ENCODE peak calls at places on chromosomes 7 and 10, in seven cellular contexts. W, Q, K, U, S, I and Y are unnamed samples.

GRCh38 chr10:107025676-107026075 is 138.8 kb downstream of the SORCS1 start:
- DNase-seq in W (no peak), Q (no peak), U (no peak), I (peak), S (no peak), K (no peak), Y (no peak)

GRCh38 chr7:1663243-1663642 is 6.8 kb upstream of the ELFN1 start:
- DNase-seq in U (no peak), K (no peak), I (peak), Q (peak), W (no peak), S (peak), Y (peak)

GRCh38 chr10:14904864-14905263 is 26.2 kb downstream of the SUV39H2 start:
- DNase-seq in I (no peak), K (no peak), Q (no peak), U (no peak), W (no peak), S (no peak), Y (no peak)

GRCh38 chr7:74516214-74516613 is 62.5 kb downstream of the GTF2IRD1 start:
- DNase-seq in I (no peak), W (no peak), S (no peak), Q (no peak), K (no peak), U (no peak), Y (no peak)

GRCh38 chr10:128096486-128097199 is 29.6 kb downstream of the MKI67 start:
- DNase-seq in S (no peak), U (no peak), W (no peak), I (no peak), Q (no peak), K (no peak), Y (no peak)

GRCh38 chr10:32751582-32751981 is 206.4 kb downstream of the ITGB1 start:
- DNase-seq in W (no peak), U (no peak), I (no peak), K (no peak), S (no peak), Q (no peak), Y (no peak)

GRCh38 chr7:30263090-30263710 is 21.2 kb upstream of the ZNRF2 start:
- DNase-seq in I (no peak), U (peak), Q (no peak), W (no peak), S (no peak), K (no peak), Y (no peak)

GRCh38 chr10:96075977-96076376 is 32.6 kb downstream of the CCNJ start:
- DNase-seq in S (no peak), K (no peak), I (no peak), U (no peak), Q (no peak), W (no peak), Y (no peak)

GRCh38 chr10:78759448-78760120 is 309.2 kb upstream of the ZMIZ1 start:
- DNase-seq in K (no peak), Q (no peak), I (no peak), U (no peak), S (no peak), W (no peak), Y (no peak)

GRCh38 chr10:125038637-125039036 is 96.7 kb downstream of the ZRANB1 start:
- DNase-seq in Q (no peak), U (peak), W (no peak), K (no peak), I (no peak), S (no peak), Y (no peak)

GRCh38 chr10:85545874-85546273 is 820.7 kb downstream of the GRID1 start:
- DNase-seq in Q (no peak), U (no peak), I (no peak), W (no peak), S (no peak), K (no peak), Y (no peak)

GRCh38 chr7:151918444-151918843 is 37.8 kb upstream of the GALNTL5 start:
- DNase-seq in W (no peak), U (no peak), S (no peak), I (no peak), Q (no peak), K (no peak), Y (no peak)

GRCh38 chr10:114100848-114101741 is 57.4 kb downstream of the ADRB1 start:
- DNase-seq in U (no peak), Q (peak), I (no peak), K (peak), S (no peak), W (no peak), Y (no peak)

DNA sequence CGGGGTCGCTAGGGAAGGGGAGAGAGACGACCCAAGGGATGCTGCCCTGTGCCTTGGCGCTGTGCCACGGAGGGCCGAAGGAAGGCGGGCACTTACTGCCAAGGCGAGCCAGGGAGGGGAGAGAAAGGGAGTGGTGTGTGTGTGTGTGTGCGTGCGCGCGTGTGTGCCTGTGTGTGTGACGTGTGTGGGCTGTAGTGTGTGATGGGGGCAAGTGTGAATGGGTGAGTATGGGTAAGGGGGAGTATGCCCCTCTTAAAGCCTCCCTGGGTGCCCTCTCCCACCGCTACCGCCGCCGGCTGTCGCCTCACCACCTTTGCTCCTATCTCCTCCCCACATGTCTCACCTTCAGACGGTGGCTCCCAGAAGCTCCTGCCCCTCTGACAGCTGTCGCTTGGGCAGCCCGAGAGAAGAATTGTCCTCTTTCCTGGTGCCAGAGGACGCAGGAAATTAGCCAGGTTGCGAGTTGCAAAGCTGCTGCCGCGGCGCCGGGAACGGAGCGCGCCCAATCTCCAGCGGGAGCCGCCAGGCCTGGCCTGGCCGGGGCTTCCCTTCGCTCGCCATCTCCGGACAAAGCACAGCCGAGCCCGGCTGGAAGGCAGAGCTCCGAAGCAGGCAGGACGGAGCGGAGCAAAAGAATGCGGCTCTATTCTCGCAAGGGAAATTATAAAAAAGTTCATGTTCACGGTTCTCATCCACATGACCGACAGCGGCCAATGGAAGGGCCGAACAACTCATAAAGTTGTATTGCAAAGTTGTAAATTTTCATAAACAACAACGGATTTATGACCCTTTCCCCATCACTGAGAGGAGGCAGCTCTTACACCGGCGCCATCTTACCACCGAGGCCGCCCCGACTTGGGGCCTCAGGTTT is at the start of gene HOXA3:
- DNase-seq in S (no peak), W (no peak), Q (peak), K (peak), I (no peak), U (no peak), Y (no peak)
- TF ChIP-seq TAF1 in S (no peak), W (no peak), Q (no peak), K (no peak), I (no peak), U (no peak), Y (no peak)

DNA sequence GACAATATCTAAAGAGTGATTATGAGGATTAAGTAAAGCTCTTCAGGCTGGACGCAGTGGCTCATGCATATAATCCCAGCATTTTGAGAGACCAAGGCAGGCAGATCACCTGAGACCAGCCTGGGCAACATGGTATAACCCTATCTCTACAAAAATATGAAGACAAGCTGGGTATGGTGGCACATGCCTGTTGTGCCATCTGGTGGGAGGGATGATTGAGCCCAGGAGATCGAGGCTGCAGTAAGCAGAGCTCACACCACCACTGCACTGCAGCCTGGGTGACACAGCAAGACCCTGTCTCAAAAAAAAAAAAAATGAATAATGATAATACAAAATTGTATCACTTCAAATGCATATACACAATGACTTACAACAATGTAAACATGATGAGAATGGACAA is 195.6 kb upstream of the AUTS2 start:
- DNase-seq in S (no peak), I (no peak), Q (no peak), K (no peak), U (no peak), W (no peak), Y (no peak)
- TF ChIP-seq TAF1 in S (no peak), I (no peak), Q (no peak), K (no peak), U (no peak), W (no peak), Y (no peak)

GRCh38 chr10:54415483-54415882 is 385.5 kb downstream of the PCDH15 start:
- DNase-seq in Q (no peak), I (no peak), W (no peak), S (no peak), K (no peak), U (no peak), Y (no peak)
- TF ChIP-seq TAF1 in Q (no peak), I (no peak), W (no peak), S (no peak), K (no peak), U (no peak), Y (no peak)

GRCh38 chr10:98795467-98795866 is 348.7 kb upstream of the HPS1 start:
- DNase-seq in I (no peak), S (no peak), W (no peak), Q (no peak), U (no peak), K (no peak), Y (no peak)

GRCh38 chr10:98790817-98791216 is 344.1 kb upstream of the HPS1 start:
- DNase-seq in I (peak), K (no peak), S (peak), U (no peak), Q (peak), W (no peak), Y (no peak)
- TF ChIP-seq TAF1 in I (no peak), K (no peak), S (no peak), U (no peak), Q (no peak), W (no peak), Y (no peak)

GRCh38 chr7:17991866-17992648 is 35.6 kb downstream of the PRPS1L1 start:
- DNase-seq in W (no peak), U (no peak), Q (no peak), S (no peak), K (peak), I (no peak), Y (no peak)

GRCh38 chr7:17990761-17991160 is 36.9 kb downstream of the PRPS1L1 start:
- DNase-seq in I (no peak), U (no peak), S (no peak), Q (no peak), K (no peak), W (no peak), Y (no peak)

GRCh38 chr7:17988858-17989257 is 38.8 kb downstream of the PRPS1L1 start:
- DNase-seq in K (no peak), U (no peak), S (no peak), W (no peak), Q (no peak), I (no peak), Y (no peak)

GRCh38 chr7:17988136-17988535 is 39.5 kb downstream of the PRPS1L1 start:
- DNase-seq in U (no peak), K (no peak), S (no peak), I (no peak), Q (no peak), W (no peak), Y (no peak)

GRCh38 chr7:17989546-17989945 is 38.1 kb downstream of the PRPS1L1 start:
- DNase-seq in U (no peak), S (no peak), I (no peak), K (no peak), Q (no peak), W (no peak), Y (no peak)
- TF ChIP-seq TAF1 in U (no peak), S (no peak), I (no peak), K (no peak), Q (no peak), W (no peak), Y (no peak)

GRCh38 chr7:144885453-144885852 is 49.6 kb upstream of the TPK1 start:
- DNase-seq in Q (no peak), U (no peak), S (no peak), W (no peak), I (no peak), K (no peak), Y (no peak)
- TF ChIP-seq TAF1 in Q (no peak), U (no peak), S (no peak), W (no peak), I (no peak), K (no peak), Y (no peak)